ENCODE peak calls at places on chromosomes 7 and 10, in eight cellular contexts. I is stimulated activated CD4-positive, alpha-beta T cell treated with anti-CD3 and anti-CD28 coated beads, Interleukin-15, amount 100 ng/mL, for 48 hours; A is activated naive CD8-positive, alpha-beta T cell treated with anti-CD3 and anti-CD28 coated beads, Interleukin-2, amount 50 U/mL, for 24 hours; Y is NCI-H1694 treated with DMSO at 0.1 percent for 48 hours; C is GM19239; R is CD4-positive, alpha-beta memory T cell; T is activated CD4-positive, alpha-beta T cell treated with anti-CD3 and anti-CD28 coated beads, Interleukin-2, amount 50 U/mL, for 1 hour; B is activated T-helper 1 cell treated with Interleukin-2 at 50 U/mL for 16 hours. Q is an unnamed sample.
A peak's percentile ranks its signal among the peaks of the same experiment; 100 is the strongest.

GRCh38 chr10:109025187-109025586 is 898.1 kb downstream of the XPNPEP1 start:
- DNase-seq in I (no peak), A (no peak), Y (no peak), C (no peak), R (no peak), T (no peak), B (no peak), Q (no peak)

GRCh38 chr10:108791794-108792474 is 1131.4 kb downstream of the XPNPEP1 start:
- DNase-seq in I (no peak), A (no peak), Y (no peak), C (no peak), R (no peak), T (no peak), B (no peak), Q (no peak)

GRCh38 chr7:95772298-95772770 is at the start of gene DYNC1I1:
- DNase-seq in I (peak; percentile 8), A (peak; percentile 40), Y (peak; percentile 48), C (peak; percentile 50), R (no peak), T (no peak), B (no peak), Q (no peak)

GRCh38 chr10:70974351-70974901 is 86.1 kb upstream of the PCBD1 start:
- DNase-seq in I (no peak), A (no peak), Y (peak; percentile 24), C (no peak), R (no peak), T (no peak), B (no peak), Q (no peak)

GRCh38 chr10:31836569-31837406 is 91.8 kb downstream of the ARHGAP12 start:
- DNase-seq in I (no peak), A (no peak), Y (no peak), C (no peak), R (no peak), T (no peak), B (no peak), Q (no peak)

GRCh38 chr7:91293136-91293535 is 28.9 kb downstream of the FZD1 start:
- DNase-seq in I (no peak), A (no peak), Y (no peak), C (no peak), R (no peak), T (no peak), B (no peak), Q (no peak)

GRCh38 chr10:70296406-70296899 is 12.6 kb upstream of the NPFFR1 start:
- DNase-seq in I (no peak), A (no peak), Y (peak; percentile 1), C (no peak), R (no peak), T (no peak), B (no peak), Q (no peak)

GRCh38 chr7:51249187-51249945 is 67.2 kb downstream of the COBL start:
- DNase-seq in I (no peak), A (no peak), Y (no peak), C (no peak), R (no peak), T (no peak), B (no peak), Q (no peak)

GRCh38 chr7:129529643-129530042 is 27.3 kb downstream of the SMKR1 start:
- DNase-seq in I (no peak), A (no peak), Y (no peak), C (no peak), R (no peak), T (no peak), B (no peak), Q (no peak)

GRCh38 chr10:78955206-78955605 is 113.6 kb upstream of the ZMIZ1 start:
- DNase-seq in I (no peak), A (no peak), Y (no peak), C (no peak), R (no peak), T (no peak), B (no peak), Q (no peak)

GRCh38 chr7:144489504-144489903 is 86.0 kb upstream of the NOBOX start:
- DNase-seq in I (no peak), A (no peak), Y (no peak), C (no peak), R (no peak), T (no peak), B (no peak), Q (no peak)

GRCh38 chr10:1115262-1115955 is 59.2 kb downstream of the WDR37 start:
- DNase-seq in I (no peak), A (no peak), Y (no peak), C (no peak), R (no peak), T (no peak), B (no peak), Q (no peak)

GRCh38 chr10:116464257-116464656 is 36.6 kb downstream of the PNLIPRP3 start:
- DNase-seq in I (no peak), A (no peak), Y (no peak), C (no peak), R (no peak), T (no peak), B (no peak), Q (no peak)

GRCh38 chr7:50528266-50529092 is 36.7 kb downstream of the DDC start:
- DNase-seq in I (no peak), A (no peak), Y (no peak), C (no peak), R (no peak), T (no peak), B (no peak), Q (no peak)

GRCh38 chr10:13117842-13118783 is 18.1 kb downstream of the OPTN start:
- DNase-seq in I (no peak), A (no peak), Y (no peak), C (peak; percentile 15), R (no peak), T (no peak), B (no peak), Q (no peak)

GRCh38 chr7:44107116-44107960 is 3.2 kb downstream of the AEBP1 start:
- DNase-seq in I (no peak), A (no peak), Y (no peak), C (no peak), R (no peak), T (no peak), B (no peak), Q (no peak)